ENCODE peak calls at places on chromosome 13, in six cellular contexts. O is neural progenitor cell, T is IMR-90, G is Peyer's patch, K is right cardiac atrium, N is AG04450. E is an unnamed sample. For H3K27me3, the result is how much of the 10 kb centered on the place peaks cover.

GRCh38 chr13:67833564-67833963 is 603.4 kb upstream of the PCDH9 start:
- DNase-seq in O (no peak), T (no peak), G (no peak), K (no peak), N (no peak), E (no peak)

GRCh38 chr13:78940444-78940843 is 281.5 kb upstream of the OBI1 start:
- DNase-seq in O (no peak), T (no peak), G (no peak), K (no peak), N (no peak), E (no peak)

GRCh38 chr13:23506071-23506820 is 64.0 kb upstream of the TNFRSF19 start:
- DNase-seq in O (no peak), T (peak), G (no peak), K (no peak), N (no peak), E (no peak)

GRCh38 chr13:76725211-76725610 is 161.0 kb downstream of the KCTD12 start:
- DNase-seq in O (no peak), T (peak), G (no peak), K (no peak), N (no peak), E (no peak)

GRCh38 chr13:44758595-44759221 is 182.6 kb upstream of the TSC22D1 start:
- DNase-seq in O (no peak), T (peak), G (no peak), K (no peak), N (peak), E (no peak)

GRCh38 chr13:51804295-51805172 is 571 bp upstream of the DHRS12 start:
- DNase-seq in O (no peak), T (no peak), G (peak), K (no peak), N (no peak), E (no peak)

GRCh38 chr13:23965346-23965745 is 68.0 kb upstream of the C1QTNF9B start:
- DNase-seq in O (no peak), T (no peak), G (no peak), K (no peak), N (no peak), E (no peak)

GRCh38 chr13:75761373-75761772 is 125.2 kb downstream of the LMO7 start:
- DNase-seq in O (no peak), T (no peak), G (no peak), K (no peak), N (no peak), E (no peak)

GRCh38 chr13:90696656-90697055 is 650.8 kb upstream of the MIR17HG start:
- DNase-seq in O (no peak), T (peak), G (no peak), K (no peak), N (no peak), E (no peak)

GRCh38 chr13:45792827-45793303 is 58.7 kb downstream of the SIAH3 start:
- DNase-seq in O (no peak), T (no peak), G (no peak), K (no peak), N (no peak), E (no peak)

GRCh38 chr13:64471916-64472315 is 2758.2 kb downstream of the PCDH9 start:
- DNase-seq in O (no peak), T (peak), G (no peak), K (no peak), N (peak), E (no peak)

GRCh38 chr13:44385401-44385800 is 11.8 kb downstream of the SERP2 start:
- DNase-seq in O (no peak), T (no peak), G (no peak), K (no peak), N (no peak), E (no peak)

GRCh38 chr13:39538826-39539555 is 64.0 kb downstream of the LHFPL6 start:
- DNase-seq in O (no peak), T (peak), G (no peak), K (no peak), N (peak), E (no peak)

GRCh38 chr13:29918845-29919244 is 68.4 kb upstream of the UBL3 start:
- DNase-seq in O (no peak), T (peak), G (no peak), K (no peak), N (no peak), E (no peak)

GRCh38 chr13:41691276-41691675 is 233.9 kb downstream of the RGCC start:
- DNase-seq in O (no peak), T (no peak), G (no peak), K (no peak), N (no peak), E (no peak)

GRCh38 chr13:24008679-24009078 is 111.4 kb upstream of the C1QTNF9B start:
- DNase-seq in O (no peak), T (peak), G (no peak), K (no peak), N (no peak), E (no peak)

GRCh38 chr13:110645750-110646149 is 30.4 kb downstream of the NAXD start:
- DNase-seq in O (no peak), T (no peak), G (no peak), K (no peak), N (no peak), E (no peak)

GRCh38 chr13:48162182-48162581 is 67.3 kb upstream of the MED4 start:
- DNase-seq in O (no peak), T (no peak), G (no peak), K (no peak), N (no peak), E (no peak)

GRCh38 chr13:100674363-100674847 is at the start of gene TMTC4:
- DNase-seq in O (peak), T (no peak), G (peak), K (no peak), N (no peak), E (no peak)

GRCh38 chr13:99421758-99422555 is 79.3 kb upstream of the TM9SF2 start:
- DNase-seq in O (no peak), T (no peak), G (peak), K (no peak), N (no peak), E (no peak)

GRCh38 chr13:99425485-99426341 is 75.6 kb upstream of the TM9SF2 start:
- DNase-seq in O (no peak), T (no peak), G (peak), K (no peak), N (no peak), E (peak)

GRCh38 chr13:99421271-99421670 is 80.0 kb upstream of the TM9SF2 start:
- DNase-seq in O (no peak), T (no peak), G (peak), K (no peak), N (no peak), E (no peak)

GRCh38 chr13:99419591-99420243 is 81.6 kb upstream of the TM9SF2 start:
- DNase-seq in O (no peak), T (no peak), G (peak), K (no peak), N (no peak), E (no peak)

GRCh38 chr13:99422556-99423220 is 78.6 kb upstream of the TM9SF2 start:
- DNase-seq in O (no peak), T (no peak), G (peak), K (no peak), N (no peak), E (no peak)
- H3K27me3 ChIP-seq in O (under half), T (under half), G (under half), K (under half), N (under half), E (under half)

GRCh38 chr13:20968745-20969144 is 66.2 kb upstream of the XPO4 start:
- DNase-seq in O (no peak), T (no peak), G (no peak), K (no peak), N (no peak), E (no peak)

GRCh38 chr13:20964904-20965303 is 62.4 kb upstream of the XPO4 start:
- DNase-seq in O (no peak), T (peak), G (no peak), K (no peak), N (no peak), E (no peak)

GRCh38 chr13:20967340-20967739 is 64.8 kb upstream of the XPO4 start:
- DNase-seq in O (no peak), T (no peak), G (no peak), K (no peak), N (no peak), E (no peak)

GRCh38 chr13:20972731-20973130 is 70.2 kb upstream of the XPO4 start:
- DNase-seq in O (no peak), T (no peak), G (no peak), K (no peak), N (no peak), E (no peak)

DNA sequence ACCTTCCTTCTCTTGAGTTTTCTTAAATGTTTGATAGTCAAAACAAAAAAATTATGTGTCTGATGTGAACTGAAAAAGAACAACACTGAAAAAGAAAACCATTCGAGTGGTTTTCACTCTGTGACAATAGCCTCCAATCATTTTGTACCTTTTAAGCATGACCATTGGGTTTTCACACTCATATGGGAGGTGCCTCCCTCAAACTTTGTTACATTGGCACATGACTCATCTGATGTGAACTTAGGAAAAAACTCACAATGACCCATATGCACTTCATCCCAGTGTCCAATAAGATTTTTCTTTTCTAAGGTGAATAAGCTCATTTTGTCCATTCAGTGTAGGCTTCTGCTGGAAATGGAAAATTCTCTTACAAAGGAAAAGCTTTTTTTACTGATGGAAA is 66.6 kb upstream of the XPO4 start:
- DNase-seq in O (no peak), T (peak), G (no peak), K (no peak), N (no peak), E (no peak)
- H3K27me3 ChIP-seq in O (under half), T (under half), G (under half), K (under half), N (under half), E (under half)

DNA sequence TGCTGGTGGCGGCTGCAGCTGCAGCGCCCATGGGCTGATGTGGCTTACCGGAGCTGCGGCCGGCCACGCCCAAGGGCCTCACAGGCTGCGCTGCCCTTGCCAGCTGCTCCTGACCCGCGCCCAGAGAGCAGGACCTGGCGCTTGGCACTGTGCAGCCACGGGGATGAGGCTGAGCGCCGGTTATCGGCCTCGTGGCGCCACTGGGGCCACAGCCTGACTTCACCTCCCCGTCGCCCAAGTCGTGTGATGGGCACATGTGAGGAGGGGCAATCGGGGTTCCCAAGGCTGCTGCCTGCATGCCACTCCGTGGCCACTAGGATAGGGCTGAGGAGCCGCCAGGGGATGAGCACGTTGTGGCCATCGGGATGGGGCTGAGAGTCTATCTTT is 77.2 kb upstream of the PABPC3 start:
- DNase-seq in O (peak), T (no peak), G (no peak), K (no peak), N (no peak), E (no peak)
- H3K27me3 ChIP-seq in O (half or more), T (under half), G (under half), K (under half), N (under half), E (under half)

GRCh38 chr13:25168800-25169199 is 3.3 kb downstream of the AMER2 start:
- DNase-seq in O (no peak), T (no peak), G (no peak), K (no peak), N (no peak), E (no peak)
- H3K27me3 ChIP-seq in O (half or more), T (under half), G (under half), K (under half), N (under half), E (under half)

GRCh38 chr13:25659091-25659502 is 287.3 kb downstream of the ATP8A2 start:
- DNase-seq in O (no peak), T (no peak), G (no peak), K (no peak), N (no peak), E (no peak)
- H3K27me3 ChIP-seq in O (under half), T (under half), G (under half), K (under half), N (under half), E (under half)

GRCh38 chr13:112112534-112113276 is 45.8 kb downstream of the SOX1 start:
- DNase-seq in O (no peak), T (no peak), G (no peak), K (no peak), N (no peak), E (no peak)

GRCh38 chr13:112114391-112114790 is 47.4 kb downstream of the SOX1 start:
- DNase-seq in O (no peak), T (no peak), G (no peak), K (no peak), N (no peak), E (no peak)

GRCh38 chr13:112115403-112116091 is 48.6 kb downstream of the SOX1 start:
- DNase-seq in O (no peak), T (no peak), G (no peak), K (no peak), N (no peak), E (no peak)

GRCh38 chr13:112113851-112114250 is 46.9 kb downstream of the SOX1 start:
- DNase-seq in O (no peak), T (no peak), G (no peak), K (no peak), N (no peak), E (no peak)

GRCh38 chr13:112113355-112113754 is 46.4 kb downstream of the SOX1 start:
- DNase-seq in O (no peak), T (no peak), G (no peak), K (no peak), N (no peak), E (no peak)
- H3K27me3 ChIP-seq in O (under half), T (under half), G (under half), K (under half), N (under half), E (under half)

DNA sequence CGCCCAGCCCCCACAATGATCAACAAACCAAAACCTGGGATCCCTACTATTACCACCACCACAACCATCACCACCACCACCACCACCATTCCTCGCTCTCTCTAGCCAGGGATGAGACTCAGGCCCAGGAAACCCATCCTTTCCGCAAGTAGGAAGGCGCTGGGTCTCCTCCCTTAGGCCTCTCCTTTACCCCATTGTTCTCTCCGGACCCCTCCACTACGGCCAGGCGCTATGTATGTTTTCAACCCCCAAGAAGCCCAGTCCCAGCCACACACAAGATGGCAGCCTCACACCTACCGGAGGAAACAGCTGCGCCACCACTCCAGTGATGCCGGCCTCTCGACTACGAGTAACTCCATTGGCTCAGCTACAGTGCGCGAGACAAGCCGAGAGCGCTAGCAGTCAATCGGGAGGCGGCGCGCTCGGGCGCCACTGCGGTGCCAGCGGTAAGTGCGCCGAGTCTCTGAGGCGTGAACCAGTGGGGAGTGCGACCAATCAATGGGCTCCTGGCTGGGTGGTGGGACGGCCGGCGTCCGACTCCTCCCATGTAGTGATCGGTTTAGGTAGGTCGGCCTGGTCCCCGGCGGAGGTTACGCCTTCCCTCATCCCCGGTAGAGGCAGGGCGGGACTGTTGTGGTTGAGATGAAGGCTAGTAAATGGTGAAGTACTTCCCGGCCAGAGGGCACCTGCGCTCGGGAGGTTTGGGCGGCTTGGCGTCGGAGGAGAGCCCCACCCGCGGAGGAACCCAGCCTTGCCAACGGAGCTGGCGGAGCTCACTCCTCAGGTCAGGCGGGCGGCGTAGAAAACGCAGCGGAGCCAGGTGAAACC is at the start of the genes CAB39L and SETDB2:
- DNase-seq in O (peak), T (peak), G (peak), K (peak), N (peak), E (peak)
- H3K27me3 ChIP-seq in O (under half), T (under half), G (under half), K (under half), N (under half), E (under half)

DNA sequence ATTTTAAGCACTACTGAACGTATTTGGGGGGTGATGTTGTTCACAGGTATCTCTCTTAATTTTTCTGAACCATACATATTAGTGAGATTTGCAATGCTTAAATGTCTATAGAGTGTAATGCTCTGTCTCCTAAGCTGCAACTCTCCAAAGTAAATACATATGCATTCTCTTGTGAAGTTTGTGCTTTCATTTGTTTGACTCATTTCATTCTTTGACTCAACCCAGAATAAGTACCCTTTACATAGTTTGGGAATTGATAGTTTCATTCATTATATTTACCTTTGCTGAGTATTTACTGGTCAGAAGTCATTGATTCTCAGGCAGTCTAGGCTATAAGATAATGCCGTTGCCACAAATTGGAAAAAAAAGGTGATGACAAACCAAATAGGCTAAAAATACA is 406.9 kb downstream of the FGF9 start:
- DNase-seq in O (no peak), T (no peak), G (no peak), K (no peak), N (no peak), E (no peak)
- H3K27me3 ChIP-seq in O (under half), T (under half), G (under half), K (under half), N (under half), E (under half)

GRCh38 chr13:94968757-94969086 is 256.4 kb upstream of the SOX21 start:
- DNase-seq in O (no peak), T (no peak), G (no peak), K (no peak), N (no peak), E (no peak)

GRCh38 chr13:94966380-94966779 is 254.0 kb upstream of the SOX21 start:
- DNase-seq in O (peak), T (no peak), G (no peak), K (no peak), N (no peak), E (no peak)

GRCh38 chr13:94968040-94968756 is 255.9 kb upstream of the SOX21 start:
- DNase-seq in O (peak), T (no peak), G (no peak), K (no peak), N (no peak), E (no peak)

GRCh38 chr13:94972262-94972661 is 259.9 kb upstream of the SOX21 start:
- DNase-seq in O (no peak), T (no peak), G (no peak), K (no peak), N (no peak), E (no peak)

GRCh38 chr13:94967183-94968039 is 255.1 kb upstream of the SOX21 start:
- DNase-seq in O (peak), T (no peak), G (no peak), K (no peak), N (no peak), E (no peak)
- H3K27me3 ChIP-seq in O (under half), T (under half), G (under half), K (under half), N (half or more), E (under half)

E was measured in CD8-positive, alpha-beta memory T cell.